ENCODE peak calls at places on chromosomes 16 and 17, in seven cellular contexts. G, P, O, D, S, J and A are unnamed samples.

GRCh38 chr17:61455754-61456681 is 3.8 kb downstream of the TBX4 start:
- DNase-seq in G (no peak), P (no peak), O (no peak), D (peak), S (no peak), J (no peak), A (no peak)

GRCh38 chr17:3603119-3603869 is 5.9 kb downstream of the TRPV1 start:
- DNase-seq in G (no peak), P (no peak), O (no peak), D (no peak), S (no peak), J (no peak), A (peak)

GRCh38 chr17:66777689-66778225 is 57.2 kb upstream of the CACNG5 start:
- DNase-seq in G (no peak), P (no peak), O (no peak), D (peak), S (no peak), J (no peak), A (peak)

GRCh38 chr17:43892672-43892975 is 14.7 kb downstream of the MPP2 start:
- DNase-seq in G (no peak), P (no peak), O (no peak), D (no peak), S (no peak), J (no peak), A (no peak)

GRCh38 chr17:79707931-79708891 is 22.5 kb upstream of the ENPP7 start:
- DNase-seq in G (peak), P (peak), O (peak), D (peak), S (no peak), J (peak), A (peak)

GRCh38 chr17:43074869-43075268 is 49.8 kb downstream of the RND2 start:
- DNase-seq in G (no peak), P (no peak), O (no peak), D (no peak), S (no peak), J (no peak), A (no peak)

GRCh38 chr17:78917451-78918307 is 7.5 kb downstream of the TIMP2 start:
- DNase-seq in G (no peak), P (no peak), O (no peak), D (no peak), S (no peak), J (no peak), A (no peak)

GRCh38 chr17:38336838-38337237 is 6.9 kb downstream of the GPR179 start:
- DNase-seq in G (no peak), P (no peak), O (no peak), D (no peak), S (no peak), J (no peak), A (no peak)

GRCh38 chr17:77959216-77959925 is 868 bp downstream of the TNRC6C start:
- DNase-seq in G (no peak), P (peak), O (peak), D (peak), S (no peak), J (no peak), A (peak)

GRCh38 chr16:89493776-89494175 is 3.4 kb upstream of the ANKRD11 start:
- DNase-seq in G (no peak), P (no peak), O (no peak), D (no peak), S (no peak), J (no peak), A (no peak)

GRCh38 chr16:66910175-66910940 is 8.3 kb downstream of the CDH16 start:
- DNase-seq in G (no peak), P (no peak), O (no peak), D (no peak), S (no peak), J (no peak), A (no peak)

GRCh38 chr17:7281953-7282751 is 634 bp downstream of the SLC2A4 start:
- DNase-seq in G (no peak), P (peak), O (peak), D (peak), S (no peak), J (no peak), A (no peak)

GRCh38 chr16:78816499-78817441 is 717.3 kb downstream of the WWOX start:
- DNase-seq in G (no peak), P (no peak), O (no peak), D (no peak), S (no peak), J (no peak), A (no peak)

GRCh38 chr16:19284207-19284606 is 1.3 kb upstream of the CLEC19A start:
- DNase-seq in G (peak), P (no peak), O (no peak), D (no peak), S (no peak), J (no peak), A (peak)

DNA sequence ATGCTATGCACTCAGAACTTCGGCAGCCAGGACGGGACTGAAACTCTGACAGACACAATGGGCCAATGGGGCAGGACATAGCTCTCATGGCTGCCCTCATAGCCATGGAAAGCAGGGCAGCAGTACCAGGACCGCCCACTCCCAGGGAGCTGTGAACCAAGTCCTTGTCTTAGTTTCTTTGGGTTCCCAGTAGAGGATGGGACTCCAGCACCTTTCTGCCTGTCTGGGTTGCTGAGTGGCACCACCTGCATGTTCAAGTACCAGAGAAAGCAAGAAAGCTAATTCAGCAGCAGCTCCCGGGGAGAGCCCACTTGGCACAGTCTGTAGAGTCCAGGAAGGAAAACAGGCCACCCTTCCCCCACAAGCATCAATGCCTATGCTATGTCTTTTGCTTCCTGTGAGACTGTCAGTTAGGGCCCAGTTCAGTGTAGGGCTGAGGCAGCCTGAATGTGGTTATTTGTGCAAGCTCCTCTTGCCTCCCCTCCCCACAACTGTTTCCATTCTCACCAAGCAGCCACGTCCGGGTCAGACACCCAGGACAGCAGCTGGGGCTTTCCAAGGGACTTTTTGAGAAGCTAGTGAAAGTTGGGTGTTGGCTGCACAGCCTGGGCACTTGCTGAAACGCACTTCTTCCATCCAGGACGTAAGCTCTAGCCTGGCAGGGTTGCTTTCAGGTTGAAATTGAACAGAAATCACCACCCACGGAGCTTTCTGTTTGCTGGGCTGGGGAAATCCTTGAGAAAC is 7.8 kb downstream of the SUPT4H1 start:
- DNase-seq in G (no peak), P (no peak), O (no peak), D (no peak), S (peak), J (no peak), A (no peak)
- TF ChIP-seq JUND in G (no peak), P (no peak), O (no peak), D (no peak), S (no peak), J (no peak), A (no peak)

GRCh38 chr16:14371778-14372431 is 258.2 kb downstream of the PARN start:
- DNase-seq in G (no peak), P (peak), O (no peak), D (no peak), S (no peak), J (no peak), A (peak)

GRCh38 chr16:14368399-14368798 is 261.7 kb downstream of the PARN start:
- DNase-seq in G (no peak), P (no peak), O (no peak), D (no peak), S (no peak), J (no peak), A (no peak)

GRCh38 chr16:14370736-14371234 is 259.3 kb downstream of the PARN start:
- DNase-seq in G (no peak), P (no peak), O (no peak), D (no peak), S (no peak), J (no peak), A (no peak)

GRCh38 chr16:14372471-14372870 is 257.6 kb downstream of the PARN start:
- DNase-seq in G (no peak), P (no peak), O (no peak), D (no peak), S (no peak), J (no peak), A (no peak)

DNA sequence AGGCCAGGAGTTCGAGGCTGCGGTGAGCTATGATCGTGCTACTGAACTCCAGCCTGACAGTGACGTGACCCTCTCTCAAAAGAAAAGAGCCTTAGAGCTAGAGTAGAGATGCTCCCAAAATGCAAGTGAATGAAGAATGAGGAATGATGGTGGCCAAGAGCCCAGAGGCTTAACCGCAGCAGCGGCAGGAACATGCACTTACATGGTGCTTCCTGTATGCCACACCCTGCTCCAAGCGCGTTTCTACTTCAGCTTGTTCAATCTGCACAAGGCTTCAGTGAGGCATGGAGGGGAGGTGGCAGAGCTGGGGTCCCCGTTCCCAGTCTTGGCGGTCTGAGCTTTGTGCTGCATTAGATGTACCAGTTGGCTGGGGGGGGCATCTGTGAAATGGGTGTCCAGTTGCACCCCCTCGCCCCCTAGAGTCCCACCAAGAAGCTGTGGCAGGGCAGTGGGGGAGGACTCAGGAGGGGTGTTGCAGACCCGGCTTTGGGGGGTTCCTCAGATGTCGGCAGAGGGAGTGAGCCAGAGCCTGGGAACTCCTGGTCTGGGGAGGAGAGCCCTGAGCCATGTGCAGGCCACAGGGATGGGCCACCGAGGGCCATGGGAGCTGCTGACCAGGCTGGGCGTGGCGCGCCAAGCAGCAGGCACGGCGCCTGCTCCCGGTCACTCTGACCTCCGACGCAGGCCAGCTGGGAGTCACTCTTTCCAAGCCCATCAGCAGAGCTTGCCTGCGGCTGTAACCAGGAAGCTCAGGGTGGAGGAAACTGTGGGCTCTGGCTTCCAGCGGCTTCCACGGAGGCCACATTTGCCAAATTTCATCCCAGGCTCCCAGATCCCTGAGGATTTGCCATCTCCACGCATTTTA is 260.1 kb downstream of the PARN start:
- DNase-seq in G (no peak), P (no peak), O (no peak), D (no peak), S (no peak), J (no peak), A (peak)
- TF ChIP-seq JUND in G (no peak), P (no peak), O (no peak), D (no peak), S (no peak), J (no peak), A (no peak)

GRCh38 chr17:49516190-49516589 is 21.1 kb downstream of the NGFR start:
- DNase-seq in G (no peak), P (no peak), O (peak), D (no peak), S (no peak), J (no peak), A (no peak)

GRCh38 chr17:49513044-49513395 is 17.9 kb downstream of the NGFR start:
- DNase-seq in G (no peak), P (no peak), O (no peak), D (no peak), S (no peak), J (no peak), A (no peak)

GRCh38 chr17:49514374-49514738 is 19.3 kb downstream of the NGFR start:
- DNase-seq in G (no peak), P (peak), O (peak), D (peak), S (no peak), J (peak), A (peak)

GRCh38 chr17:49513616-49514373 is 18.7 kb downstream of the NGFR start:
- DNase-seq in G (no peak), P (no peak), O (no peak), D (peak), S (no peak), J (no peak), A (no peak)

GRCh38 chr17:49515196-49515770 is 20.2 kb downstream of the NGFR start:
- DNase-seq in G (peak), P (peak), O (peak), D (peak), S (peak), J (peak), A (peak)
- TF ChIP-seq JUND in G (no peak), P (no peak), O (no peak), D (no peak), S (no peak), J (no peak), A (no peak)

GRCh38 chr16:23899869-23900268 is 64.1 kb downstream of the PRKCB start:
- DNase-seq in G (no peak), P (no peak), O (no peak), D (no peak), S (no peak), J (no peak), A (no peak)
- TF ChIP-seq JUND in G (no peak), P (no peak), O (no peak), D (no peak), S (no peak), J (no peak), A (no peak)

GRCh38 chr17:45246338-45246737 is 15.6 kb downstream of the SPATA32 start:
- DNase-seq in G (no peak), P (no peak), O (no peak), D (no peak), S (no peak), J (no peak), A (no peak)

GRCh38 chr17:45248132-45248936 is 13.6 kb downstream of the SPATA32 start:
- DNase-seq in G (no peak), P (peak), O (no peak), D (no peak), S (no peak), J (no peak), A (peak)

GRCh38 chr17:45244725-45245656 is 16.9 kb downstream of the SPATA32 start:
- DNase-seq in G (no peak), P (no peak), O (no peak), D (no peak), S (no peak), J (peak), A (no peak)

GRCh38 chr17:45247429-45248131 is 14.3 kb downstream of the SPATA32 start:
- DNase-seq in G (peak), P (peak), O (peak), D (peak), S (peak), J (peak), A (peak)

DNA sequence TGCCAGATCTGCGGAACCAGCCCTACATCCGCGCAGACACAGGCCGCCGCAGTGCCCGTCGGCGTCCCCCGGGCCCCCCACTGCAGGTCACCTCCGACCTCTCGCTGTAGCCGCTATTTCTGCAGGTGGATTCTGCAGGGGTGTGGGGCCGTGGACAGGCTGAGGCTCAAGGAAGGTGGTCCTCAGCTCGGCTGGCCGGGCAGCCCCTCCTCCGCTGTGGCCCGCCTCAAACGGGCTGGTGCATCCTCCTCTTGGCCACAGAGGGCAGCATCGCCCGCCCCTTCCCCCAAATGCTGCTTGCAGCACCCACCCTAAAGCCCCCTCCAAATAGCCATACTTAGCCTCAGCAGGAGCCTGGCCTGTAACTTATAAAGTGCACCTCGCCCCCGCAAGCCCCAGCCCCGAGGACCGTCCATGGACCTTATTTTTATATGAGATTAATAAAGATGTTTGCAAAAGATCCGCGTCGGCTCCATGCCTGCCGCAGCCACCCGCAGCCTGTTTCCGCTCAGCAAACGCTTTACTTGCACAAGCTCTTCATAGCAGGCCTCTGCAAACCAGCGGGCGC is 14.9 kb downstream of the SPATA32 start:
- DNase-seq in G (no peak), P (peak), O (peak), D (peak), S (no peak), J (no peak), A (peak)
- TF ChIP-seq JUND in G (no peak), P (no peak), O (no peak), D (no peak), S (no peak), J (no peak), A (no peak)

DNA sequence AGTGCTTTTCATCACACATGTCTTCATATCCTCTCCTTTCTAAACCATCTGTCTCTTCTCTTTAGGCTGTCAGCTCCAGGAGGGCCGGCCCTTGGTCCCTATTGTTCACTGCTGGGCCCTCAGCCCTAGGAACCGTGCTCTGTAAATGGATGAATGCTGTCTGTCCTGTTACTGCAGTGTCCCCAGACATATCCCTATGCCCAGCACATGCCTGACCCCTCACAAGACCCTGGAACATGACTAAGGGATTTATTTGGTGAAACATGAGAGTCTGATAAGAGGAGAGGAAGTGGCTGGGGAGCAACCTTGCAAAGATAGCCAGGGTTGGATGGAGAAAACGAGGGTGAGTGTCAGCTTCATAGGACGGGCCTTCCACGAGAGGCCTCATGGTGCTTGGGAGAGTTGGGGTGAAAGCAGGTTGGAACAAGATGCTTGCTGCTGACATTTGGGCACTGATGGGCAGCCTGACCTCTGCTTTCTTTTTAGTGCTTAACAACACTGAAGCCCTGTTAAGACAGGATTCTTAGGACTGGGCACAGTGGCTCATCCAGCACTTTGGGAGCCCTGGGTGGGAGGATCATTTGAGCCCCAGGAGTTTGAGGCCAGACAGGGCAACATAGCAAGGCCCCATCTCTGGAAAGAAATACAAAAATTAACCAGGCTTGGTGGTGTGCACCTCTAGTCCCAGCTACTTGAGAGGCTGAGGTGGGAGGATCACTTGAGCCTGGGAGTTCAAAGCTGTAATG is 39.0 kb downstream of the ABCC1 start:
- DNase-seq in G (no peak), P (peak), O (no peak), D (no peak), S (no peak), J (no peak), A (no peak)
- TF ChIP-seq JUND in G (no peak), P (peak), O (no peak), D (no peak), S (no peak), J (no peak), A (no peak)

GRCh38 chr17:47895254-47895855 is 681 bp upstream of the SP2 start:
- DNase-seq in G (no peak), P (no peak), O (no peak), D (no peak), S (no peak), J (no peak), A (no peak)

GRCh38 chr17:47898246-47898645 is 2.2 kb downstream of the SP2 start:
- DNase-seq in G (no peak), P (no peak), O (no peak), D (no peak), S (no peak), J (no peak), A (no peak)

GRCh38 chr17:47895856-47896671 is at the start of gene SP2:
- DNase-seq in G (peak), P (peak), O (peak), D (peak), S (peak), J (peak), A (peak)

GRCh38 chr17:47897561-47897960 is 1.5 kb downstream of the SP2 start:
- DNase-seq in G (no peak), P (no peak), O (no peak), D (no peak), S (no peak), J (no peak), A (no peak)

GRCh38 chr17:47896672-47897490 is 845 bp downstream of the SP2 start:
- DNase-seq in G (no peak), P (no peak), O (no peak), D (no peak), S (no peak), J (no peak), A (no peak)
- TF ChIP-seq JUND in G (no peak), P (no peak), O (no peak), D (no peak), S (no peak), J (no peak), A (no peak)

GRCh38 chr16:8493885-8494487 is 96.3 kb downstream of the TMEM114 start:
- DNase-seq in G (no peak), P (no peak), O (peak), D (peak), S (no peak), J (no peak), A (no peak)
- TF ChIP-seq JUND in G (no peak), P (no peak), O (no peak), D (no peak), S (no peak), J (no peak), A (no peak)